ENCODE peak calls at places on chromosomes 12 and 14, in six cellular contexts. One of them, this sample, is unnamed.

GRCh38 chr12:46933947-46934346 is 108.2 kb upstream of the SLC38A4 start:
- DNase-seq in mesenchymal stem cell: peak; percentile 70
- DNase-seq in H1: no peak
- DNase-seq in IMR-90: peak; percentile 77
- DNase-seq in H9: no peak
- DNase-seq in neuronal stem cell: peak; percentile 5
- DNase-seq in this sample: peak; percentile 52

GRCh38 chr14:24094839-24095195 is 706 bp downstream of the PCK2 start:
- DNase-seq in H9: no peak
- DNase-seq in neuronal stem cell: no peak
- DNase-seq in mesenchymal stem cell: no peak
- DNase-seq in IMR-90: no peak
- DNase-seq in H1: no peak
- DNase-seq in this sample: no peak

GRCh38 chr12:93784339-93785086 is 107.3 kb downstream of the CRADD start:
- DNase-seq in H1: no peak
- DNase-seq in mesenchymal stem cell: peak; percentile 63
- DNase-seq in IMR-90: peak; percentile 76
- DNase-seq in H9: no peak
- DNase-seq in neuronal stem cell: no peak
- DNase-seq in this sample: peak; percentile 59

GRCh38 chr14:29236848-29237247 is 470.3 kb downstream of the FOXG1 start:
- DNase-seq in mesenchymal stem cell: peak; percentile 76
- DNase-seq in neuronal stem cell: no peak
- DNase-seq in H1: no peak
- DNase-seq in IMR-90: peak; percentile 92
- DNase-seq in H9: no peak
- DNase-seq in this sample: no peak

GRCh38 chr14:104383931-104384775 is 195.4 kb upstream of the C14orf180 start:
- DNase-seq in mesenchymal stem cell: no peak
- DNase-seq in H1: no peak
- DNase-seq in neuronal stem cell: peak; percentile 37
- DNase-seq in H9: no peak
- DNase-seq in IMR-90: no peak
- DNase-seq in this sample: peak; percentile 47

GRCh38 chr12:57592551-57593165 is 1.7 kb downstream of the PIP4K2C start:
- DNase-seq in mesenchymal stem cell: no peak
- DNase-seq in IMR-90: peak; percentile 30
- DNase-seq in H1: no peak
- DNase-seq in H9: no peak
- DNase-seq in neuronal stem cell: no peak
- DNase-seq in this sample: no peak

GRCh38 chr12:121227294-121227693 is 17.4 kb downstream of the P2RX4 start:
- DNase-seq in H1: no peak
- DNase-seq in neuronal stem cell: no peak
- DNase-seq in H9: no peak
- DNase-seq in IMR-90: no peak
- DNase-seq in mesenchymal stem cell: no peak
- DNase-seq in this sample: peak; percentile 100

GRCh38 chr14:82422186-82422585 is 888.5 kb upstream of the SEL1L start:
- DNase-seq in mesenchymal stem cell: no peak
- DNase-seq in H1: no peak
- DNase-seq in H9: no peak
- DNase-seq in neuronal stem cell: no peak
- DNase-seq in IMR-90: no peak
- DNase-seq in this sample: no peak

GRCh38 chr14:102020058-102020971 is 55.9 kb downstream of the DYNC1H1 start:
- DNase-seq in H1: no peak
- DNase-seq in H9: no peak
- DNase-seq in neuronal stem cell: no peak
- DNase-seq in mesenchymal stem cell: peak; percentile 83
- DNase-seq in IMR-90: peak; percentile 94
- DNase-seq in this sample: peak; percentile 65

GRCh38 chr12:131618303-131618658 is 92.6 kb upstream of the SFSWAP start:
- DNase-seq in neuronal stem cell: peak; percentile 56
- DNase-seq in mesenchymal stem cell: no peak
- DNase-seq in H1: peak; percentile 77
- DNase-seq in IMR-90: no peak
- DNase-seq in H9: peak; percentile 71
- DNase-seq in this sample: peak; percentile 16

GRCh38 chr12:85623726-85624125 is 212.5 kb downstream of the RASSF9 start:
- DNase-seq in neuronal stem cell: no peak
- DNase-seq in IMR-90: no peak
- DNase-seq in H9: no peak
- DNase-seq in mesenchymal stem cell: no peak
- DNase-seq in H1: no peak
- DNase-seq in this sample: no peak

GRCh38 chr12:31687101-31687527 is 27.6 kb downstream of the ETFBKMT start:
- DNase-seq in neuronal stem cell: no peak
- DNase-seq in H9: no peak
- DNase-seq in mesenchymal stem cell: no peak
- DNase-seq in IMR-90: no peak
- DNase-seq in H1: no peak
- DNase-seq in this sample: peak; percentile 3

GRCh38 chr14:104798300-104799238 is 2.3 kb upstream of the ZBTB42 start:
- DNase-seq in IMR-90: no peak
- DNase-seq in neuronal stem cell: no peak
- DNase-seq in H1: no peak
- DNase-seq in H9: no peak
- DNase-seq in mesenchymal stem cell: no peak
- DNase-seq in this sample: no peak

GRCh38 chr12:131604146-131604844 is 106.6 kb upstream of the SFSWAP start:
- DNase-seq in H1: no peak
- DNase-seq in mesenchymal stem cell: no peak
- DNase-seq in neuronal stem cell: no peak
- DNase-seq in H9: no peak
- DNase-seq in IMR-90: no peak
- DNase-seq in this sample: no peak

GRCh38 chr12:5556033-5556614 is 124.2 kb downstream of the NTF3 start:
- DNase-seq in neuronal stem cell: no peak
- DNase-seq in H1: peak; percentile 88
- DNase-seq in mesenchymal stem cell: no peak
- DNase-seq in H9: peak; percentile 72
- DNase-seq in IMR-90: no peak
- DNase-seq in this sample: peak; percentile 66

GRCh38 chr12:58412466-58412865 is 471.1 kb downstream of the ATP23 start:
- DNase-seq in neuronal stem cell: no peak
- DNase-seq in H1: no peak
- DNase-seq in H9: no peak
- DNase-seq in mesenchymal stem cell: peak; percentile 23
- DNase-seq in IMR-90: no peak
- DNase-seq in this sample: peak; percentile 30

GRCh38 chr12:59075141-59075540 is 154.8 kb upstream of the LRIG3 start:
- DNase-seq in H9: no peak
- DNase-seq in H1: no peak
- DNase-seq in neuronal stem cell: no peak
- DNase-seq in IMR-90: no peak
- DNase-seq in mesenchymal stem cell: no peak
- DNase-seq in this sample: no peak

GRCh38 chr12:13380297-13380696 is 183.8 kb downstream of the EMP1 start:
- DNase-seq in IMR-90: no peak
- DNase-seq in H1: no peak
- DNase-seq in mesenchymal stem cell: no peak
- DNase-seq in H9: no peak
- DNase-seq in neuronal stem cell: no peak
- DNase-seq in this sample: no peak

GRCh38 chr14:84403585-84403984 is 1126.4 kb upstream of the FLRT2 start:
- DNase-seq in H9: peak; percentile 37
- DNase-seq in H1: no peak
- DNase-seq in neuronal stem cell: peak; percentile 65
- DNase-seq in mesenchymal stem cell: no peak
- DNase-seq in IMR-90: no peak
- DNase-seq in this sample: no peak

GRCh38 chr14:105315211-105315721 is 718 bp downstream of the PACS2 start:
- DNase-seq in neuronal stem cell: no peak
- DNase-seq in H9: peak; percentile 57
- DNase-seq in H1: peak; percentile 73
- DNase-seq in IMR-90: no peak
- DNase-seq in mesenchymal stem cell: peak; percentile 55
- DNase-seq in this sample: no peak

GRCh38 chr12:6532927-6533652 is 1.2 kb upstream of the GAPDH start:
- DNase-seq in IMR-90: peak; percentile 76
- DNase-seq in mesenchymal stem cell: peak; percentile 90
- DNase-seq in H9: peak; percentile 91
- DNase-seq in H1: peak; percentile 81
- DNase-seq in neuronal stem cell: no peak
- DNase-seq in this sample: peak; percentile 97

GRCh38 chr14:24098927-24099813 is 5.1 kb downstream of the PCK2 start:
- DNase-seq in neuronal stem cell: no peak
- DNase-seq in H9: no peak
- DNase-seq in mesenchymal stem cell: no peak
- DNase-seq in IMR-90: no peak
- DNase-seq in H1: no peak
- DNase-seq in this sample: no peak

GRCh38 chr12:121637231-121637914 is 11.0 kb downstream of the ORAI1 start:
- DNase-seq in neuronal stem cell: no peak
- DNase-seq in mesenchymal stem cell: no peak
- DNase-seq in H9: peak; percentile 37
- DNase-seq in IMR-90: no peak
- DNase-seq in H1: no peak
- DNase-seq in this sample: peak; percentile 24

GRCh38 chr12:28409892-28410291 is 219.6 kb downstream of the CCDC91 start:
- DNase-seq in neuronal stem cell: no peak
- DNase-seq in H1: no peak
- DNase-seq in IMR-90: peak; percentile 37
- DNase-seq in H9: no peak
- DNase-seq in mesenchymal stem cell: no peak
- DNase-seq in this sample: no peak

GRCh38 chr14:91899777-91900176 is 32.4 kb upstream of the TC2N start:
- DNase-seq in IMR-90: no peak
- DNase-seq in H1: no peak
- DNase-seq in H9: no peak
- DNase-seq in mesenchymal stem cell: no peak
- DNase-seq in neuronal stem cell: no peak
- DNase-seq in this sample: no peak

GRCh38 chr14:29462271-29462670 is 465.4 kb downstream of the PRKD1 start:
- DNase-seq in H1: no peak
- DNase-seq in mesenchymal stem cell: no peak
- DNase-seq in IMR-90: no peak
- DNase-seq in neuronal stem cell: no peak
- DNase-seq in H9: no peak
- DNase-seq in this sample: no peak

GRCh38 chr12:79294590-79294989 is 396.2 kb downstream of the PAWR start:
- DNase-seq in H9: no peak
- DNase-seq in neuronal stem cell: no peak
- DNase-seq in IMR-90: no peak
- DNase-seq in mesenchymal stem cell: no peak
- DNase-seq in H1: no peak
- DNase-seq in this sample: no peak

GRCh38 chr12:126608607-126609175 is 1543.5 kb downstream of the AACS start:
- DNase-seq in mesenchymal stem cell: no peak
- DNase-seq in H9: no peak
- DNase-seq in H1: no peak
- DNase-seq in neuronal stem cell: no peak
- DNase-seq in IMR-90: no peak
- DNase-seq in this sample: no peak

GRCh38 chr12:127957001-127957660 is 309.8 kb upstream of the TMEM132C start:
- DNase-seq in IMR-90: no peak
- DNase-seq in H9: no peak
- DNase-seq in neuronal stem cell: no peak
- DNase-seq in H1: no peak
- DNase-seq in mesenchymal stem cell: no peak
- DNase-seq in this sample: no peak

GRCh38 chr14:89922549-89922907 is 32.0 kb downstream of the EFCAB11 start:
- DNase-seq in H9: no peak
- DNase-seq in mesenchymal stem cell: no peak
- DNase-seq in IMR-90: no peak
- DNase-seq in H1: no peak
- DNase-seq in neuronal stem cell: no peak
- DNase-seq in this sample: no peak
- H2AFZ ChIP-seq in H9: no peak overlapping the region
- H2AFZ ChIP-seq in mesenchymal stem cell: peak overlapping the region; percentile 21
- H2AFZ ChIP-seq in IMR-90: peak overlapping the region; percentile 68
- H2AFZ ChIP-seq in H1: no peak overlapping the region
- H2AFZ ChIP-seq in neuronal stem cell: no peak overlapping the region
- H2AFZ ChIP-seq in this sample: no peak overlapping the region

DNA sequence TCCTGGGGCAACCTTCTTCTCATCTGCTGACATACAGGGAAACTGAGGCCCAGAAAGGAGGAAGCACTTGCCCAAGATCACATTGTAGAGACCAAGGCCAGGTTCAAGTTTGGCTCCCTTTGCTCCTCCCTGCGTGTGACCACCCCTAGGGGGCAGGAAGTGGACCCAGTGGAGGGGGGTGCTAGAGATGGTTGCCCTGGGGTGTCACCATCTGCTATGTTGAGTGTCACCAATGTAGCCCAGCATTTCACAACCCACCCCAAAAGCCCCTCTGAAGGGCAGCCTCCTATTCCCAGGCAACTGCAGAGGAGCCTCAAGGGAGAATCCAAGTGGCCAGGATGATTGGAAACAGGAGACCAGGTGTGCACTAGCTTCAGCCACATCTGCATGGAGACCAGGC is 12.0 kb upstream of the RBM19 start:
- DNase-seq in H1: no peak
- DNase-seq in IMR-90: no peak
- DNase-seq in neuronal stem cell: no peak
- DNase-seq in H9: no peak
- DNase-seq in mesenchymal stem cell: no peak
- DNase-seq in this sample: no peak
- H4K8ac ChIP-seq in H1: no peak overlapping the region
- H4K8ac ChIP-seq in IMR-90: no peak overlapping the region
- H4K8ac ChIP-seq in neuronal stem cell: no peak overlapping the region
- H4K8ac ChIP-seq in H9: no peak overlapping the region
- H4K8ac ChIP-seq in mesenchymal stem cell: no peak overlapping the region
- H4K8ac ChIP-seq in this sample: no peak overlapping the region

GRCh38 chr14:49853572-49854375 is 1.2 kb upstream of the NEMF start:
- DNase-seq in H1: peak; percentile 81
- DNase-seq in IMR-90: peak; percentile 81
- DNase-seq in neuronal stem cell: peak; percentile 37
- DNase-seq in H9: peak; percentile 90
- DNase-seq in mesenchymal stem cell: peak; percentile 83
- DNase-seq in this sample: peak; percentile 97
- H2AFZ ChIP-seq in H1: no peak overlapping the region
- H2AFZ ChIP-seq in IMR-90: peak overlapping the region; percentile 70
- H2AFZ ChIP-seq in neuronal stem cell: peak overlapping the region; percentile 94
- H2AFZ ChIP-seq in H9: no peak overlapping the region
- H2AFZ ChIP-seq in mesenchymal stem cell: no peak overlapping the region
- H2AFZ ChIP-seq in this sample: no peak overlapping the region

DNA sequence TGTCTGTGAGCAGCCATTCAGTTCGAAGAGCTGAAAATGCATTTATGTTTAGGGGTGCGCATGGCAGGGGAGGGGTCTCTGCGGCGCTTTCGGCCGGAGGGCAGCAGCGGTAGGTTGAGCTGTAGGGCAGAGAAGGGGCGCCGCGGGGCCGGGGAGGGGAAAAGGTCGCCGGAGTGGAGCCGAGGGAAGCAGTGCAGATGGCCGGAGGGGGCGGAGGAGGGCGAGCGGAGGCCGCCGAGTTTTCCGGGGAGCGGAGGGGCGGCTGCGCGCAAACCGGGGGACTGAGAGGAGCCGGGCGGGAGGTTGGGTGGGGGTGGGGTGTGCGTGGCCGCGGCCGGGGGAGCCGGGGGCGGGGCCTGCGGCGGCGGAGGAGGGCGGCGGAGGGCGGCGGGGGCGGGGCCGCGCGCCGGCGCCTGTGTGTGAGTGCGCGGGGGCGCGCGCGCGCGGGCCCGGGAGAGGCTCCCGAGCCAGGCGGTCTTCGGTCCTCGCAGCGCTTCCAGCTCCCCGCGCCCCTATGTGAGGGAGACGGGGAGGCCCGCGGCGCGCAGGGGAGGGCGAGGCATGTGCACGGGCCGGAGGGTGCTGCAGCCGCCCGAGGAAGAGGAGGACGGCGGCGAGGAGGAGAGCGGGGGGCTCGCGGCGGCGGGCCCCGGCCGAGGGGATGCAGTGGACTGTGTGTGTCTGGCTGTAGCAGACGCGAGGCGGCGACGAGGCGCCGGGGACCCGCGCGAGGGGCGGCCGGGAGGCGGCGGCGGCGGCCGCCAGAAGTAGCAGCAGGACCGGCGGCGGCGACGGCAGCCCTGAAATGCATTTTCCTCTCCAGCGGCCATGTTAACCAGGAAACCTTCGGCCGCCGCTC is at the start of gene DYRK2:
- DNase-seq in mesenchymal stem cell: peak; percentile 84
- DNase-seq in neuronal stem cell: peak; percentile 82
- DNase-seq in H1: peak; percentile 84
- DNase-seq in IMR-90: peak; percentile 74
- DNase-seq in H9: peak; percentile 78
- DNase-seq in this sample: peak; percentile 83
- H4K8ac ChIP-seq in mesenchymal stem cell: peak within 1 kb of the TSS; percentile 89
- H4K8ac ChIP-seq in neuronal stem cell: no peak within 1 kb of the TSS
- H4K8ac ChIP-seq in H1: peak within 1 kb of the TSS; percentile 99
- H4K8ac ChIP-seq in IMR-90: peak within 1 kb of the TSS; percentile 4
- H4K8ac ChIP-seq in H9: no peak within 1 kb of the TSS
- H4K8ac ChIP-seq in this sample: peak within 1 kb of the TSS; percentile 85

This sample was measured in trophoblast cell.